ENCODE peak calls at places on chromosomes 6 and 20, in six cellular contexts. D is A549; U is SW 1271; S is adrenal gland; T is stimulated activated CD8-positive, alpha-beta memory T cell treated with anti-CD3 and anti-CD28 coated beads, Interleukin-2, amount 100 ng/mL, for 1 hour; V is NCI-H748 treated with DMSO at 0.1 percent for 48 hours. M is an unnamed sample.

GRCh38 chr6:142542704-142543233 is 241.0 kb downstream of the ADGRG6 start:
- DNase-seq in D (peak), U (no peak), S (peak), T (no peak), V (no peak), M (no peak)

GRCh38 chr6:160221423-160221822 is 37.2 kb downstream of the SLC22A2 start:
- DNase-seq in D (peak), U (no peak), S (no peak), T (no peak), V (no peak), M (no peak)

GRCh38 chr6:154448448-154449096 is 61.9 kb downstream of the CNKSR3 start:
- DNase-seq in D (no peak), U (no peak), S (no peak), T (no peak), V (peak), M (peak)

GRCh38 chr6:89941031-89941775 is 46.9 kb downstream of the GJA10 start:
- DNase-seq in D (no peak), U (no peak), S (no peak), T (no peak), V (peak), M (peak)

GRCh38 chr6:111129003-111129402 is 41.7 kb downstream of the SLC16A10 start:
- DNase-seq in D (no peak), U (no peak), S (peak), T (no peak), V (no peak), M (no peak)

GRCh38 chr6:21587182-21587924 is 6.2 kb upstream of the SOX4 start:
- DNase-seq in D (peak), U (peak), S (peak), T (no peak), V (peak), M (peak)

GRCh38 chr6:16121339-16121738 is 7.5 kb upstream of the MYLIP start:
- DNase-seq in D (no peak), U (no peak), S (no peak), T (no peak), V (no peak), M (no peak)

GRCh38 chr20:50794181-50794845 is 548 bp upstream of the BCAS4 start:
- DNase-seq in D (no peak), U (no peak), S (no peak), T (no peak), V (no peak), M (no peak)

GRCh38 chr6:797479-798077 is 104.6 kb upstream of the EXOC2 start:
- DNase-seq in D (peak), U (peak), S (peak), T (no peak), V (peak), M (no peak)

GRCh38 chr6:33508935-33509926 is 54.9 kb downstream of the ZBTB9 start:
- DNase-seq in D (no peak), U (no peak), S (no peak), T (no peak), V (no peak), M (no peak)

GRCh38 chr20:59010995-59011873 is 4.2 kb upstream of the CTSZ start:
- DNase-seq in D (no peak), U (peak), S (no peak), T (no peak), V (no peak), M (peak)

GRCh38 chr6:37298958-37299357 is 41.0 kb upstream of the TMEM217 start:
- DNase-seq in D (no peak), U (no peak), S (no peak), T (no peak), V (no peak), M (no peak)

GRCh38 chr6:31350973-31351733 is 5.8 kb downstream of the HLA-B start:
- DNase-seq in D (no peak), U (no peak), S (no peak), T (peak), V (no peak), M (no peak)

GRCh38 chr6:130215526-130215925 is 7.2 kb downstream of the SAMD3 start:
- DNase-seq in D (no peak), U (no peak), S (no peak), T (no peak), V (no peak), M (no peak)

GRCh38 chr6:125812394-125813231 is 21.9 kb downstream of the NCOA7 start:
- DNase-seq in D (peak), U (peak), S (no peak), T (no peak), V (no peak), M (no peak)

GRCh38 chr6:89081423-89082322 is 1.1 kb downstream of the PNRC1 start:
- DNase-seq in D (peak), U (peak), S (peak), T (peak), V (peak), M (peak)

GRCh38 chr20:44909872-44910689 is at the start of gene PABPC1L:
- DNase-seq in D (peak), U (peak), S (peak), T (peak), V (peak), M (peak)

GRCh38 chr6:166365221-166365620 is 17.5 kb downstream of the MPC1 start:
- DNase-seq in D (no peak), U (no peak), S (peak), T (no peak), V (no peak), M (no peak)

GRCh38 chr6:72560721-72561593 is 60.9 kb upstream of the KCNQ5 start:
- DNase-seq in D (no peak), U (no peak), S (no peak), T (no peak), V (no peak), M (no peak)

GRCh38 chr6:16698988-16699868 is 62.0 kb downstream of the ATXN1 start:
- DNase-seq in D (no peak), U (no peak), S (no peak), T (no peak), V (no peak), M (no peak)

GRCh38 chr6:53233309-53233708 is 84.7 kb upstream of the GCM1 start:
- DNase-seq in D (no peak), U (no peak), S (no peak), T (no peak), V (no peak), M (no peak)

GRCh38 chr20:3766832-3767433 is 620 bp downstream of the ADISSP start:
- DNase-seq in D (no peak), U (no peak), S (no peak), T (no peak), V (no peak), M (no peak)

GRCh38 chr6:160269122-160269521 is 10.5 kb upstream of the SLC22A2 start:
- DNase-seq in D (no peak), U (no peak), S (no peak), T (no peak), V (no peak), M (no peak)

GRCh38 chr6:108068182-108068581 is 6.4 kb downstream of the OSTM1 start:
- DNase-seq in D (no peak), U (no peak), S (no peak), T (no peak), V (no peak), M (no peak)

GRCh38 chr20:43975096-43975768 is 60.6 kb downstream of the TOX2 start:
- DNase-seq in D (peak), U (peak), S (peak), T (no peak), V (no peak), M (no peak)

GRCh38 chr6:166825553-166826145 is 130.7 kb downstream of the RNASET2 start:
- DNase-seq in D (no peak), U (no peak), S (no peak), T (no peak), V (no peak), M (no peak)

GRCh38 chr6:136118787-136119186 is 131.3 kb downstream of the MTFR2 start:
- DNase-seq in D (no peak), U (no peak), S (no peak), T (no peak), V (no peak), M (no peak)

GRCh38 chr6:130848945-130849344 is 21.7 kb downstream of the SMLR1 start:
- DNase-seq in D (no peak), U (no peak), S (no peak), T (no peak), V (no peak), M (no peak)